ENCODE peak calls at places on chromosomes 12 and 14, in four cellular contexts. M is iPS-NIHi11, I is Peyer's patch, D is left colon. N is an unnamed sample.
A peak's percentile ranks its signal among the peaks of the same experiment; 100 is the strongest.

GRCh38 chr14:47149326-47149725 is 497.7 kb upstream of the RPL10L start:
- DNase-seq in D (no peak), I (no peak), M (no peak), N (no peak)

GRCh38 chr12:56188786-56189335 is 422 bp downstream of the SMARCC2 start:
- DNase-seq in I (no peak), D (no peak), M (peak; percentile 80), N (peak; percentile 46)

GRCh38 chr14:75252254-75252837 is 26.3 kb upstream of the FOS start:
- DNase-seq in M (no peak), D (peak; percentile 85), I (peak; percentile 74), N (no peak)

GRCh38 chr12:54299515-54300266 is 1.1 kb downstream of the NFE2 start:
- DNase-seq in D (no peak), M (no peak), I (no peak), N (peak; percentile 46)

GRCh38 chr12:51131745-51132521 is 41.0 kb downstream of the TFCP2 start:
- DNase-seq in I (no peak), D (no peak), M (no peak), N (no peak)

GRCh38 chr12:1279050-1279449 is 288.0 kb downstream of the ERC1 start:
- DNase-seq in I (no peak), D (no peak), M (no peak), N (no peak)

GRCh38 chr12:128801879-128802391 is 21.8 kb downstream of the SLC15A4 start:
- DNase-seq in M (no peak), D (no peak), I (no peak), N (no peak)

GRCh38 chr14:43005807-43006206 is 1399.1 kb downstream of the LRFN5 start:
- DNase-seq in M (no peak), D (no peak), I (no peak), N (no peak)

GRCh38 chr12:109281452-109281851 is 27.6 kb downstream of the FOXN4 start:
- DNase-seq in M (no peak), I (no peak), D (no peak), N (no peak)

GRCh38 chr12:124105546-124105945 is 132.5 kb downstream of the ZNF664 start:
- DNase-seq in M (no peak), D (no peak), I (no peak), N (no peak)

N was measured in ELF-1.